ENCODE peak calls at places on chromosomes 13 and 19, in ten cellular contexts. D, G, O, T, Y, A, R, B, H and W are unnamed samples.

GRCh38 chr13:90014038-90014437 is 1333.4 kb upstream of the MIR17HG start:
- DNase-seq in O (no peak), H (no peak), R (no peak), G (no peak), T (no peak), Y (no peak), B (no peak), D (no peak), A (no peak), W (no peak)

GRCh38 chr13:21124853-21125252 is 51.5 kb downstream of the SKA3 start:
- DNase-seq in R (peak), A (no peak), H (peak), D (no peak), G (peak), T (peak), B (no peak), O (peak), Y (peak), W (no peak)

GRCh38 chr19:19057720-19058119 is 6.1 kb upstream of the SLC25A42 start:
- DNase-seq in G (no peak), B (no peak), O (no peak), A (no peak), T (no peak), R (no peak), H (no peak), Y (no peak), D (no peak), W (no peak)

GRCh38 chr13:43237616-43238015 is 214.2 kb downstream of the DNAJC15 start:
- DNase-seq in D (no peak), T (no peak), R (no peak), H (no peak), B (no peak), G (no peak), Y (no peak), A (no peak), O (no peak), W (no peak)

GRCh38 chr19:48619692-48620565 is 623 bp downstream of the SPHK2 start:
- DNase-seq in D (no peak), H (no peak), T (no peak), Y (peak), R (no peak), G (peak), O (no peak), A (no peak), B (no peak), W (no peak)

GRCh38 chr13:84917252-84917878 is 881.9 kb downstream of the SLITRK6 start:
- DNase-seq in B (no peak), R (no peak), H (peak), A (no peak), D (peak), G (peak), O (no peak), T (peak), Y (peak), W (no peak)

GRCh38 chr13:98184796-98185195 is 7.7 kb upstream of the RNF113B start:
- DNase-seq in R (peak), G (no peak), B (no peak), A (no peak), T (no peak), O (no peak), Y (peak), H (no peak), D (no peak), W (no peak)

GRCh38 chr19:44752816-44753618 is 4.5 kb downstream of the BCL3 start:
- DNase-seq in Y (peak), G (peak), B (peak), T (peak), H (no peak), O (no peak), A (peak), R (peak), D (peak), W (peak)

GRCh38 chr13:21846605-21847004 is 175.7 kb downstream of the FGF9 start:
- DNase-seq in O (no peak), H (no peak), R (no peak), A (no peak), B (no peak), T (no peak), Y (no peak), G (no peak), D (no peak), W (no peak)

GRCh38 chr13:79799049-79799448 is 318.1 kb downstream of the NDFIP2 start:
- DNase-seq in Y (peak), B (no peak), R (peak), H (no peak), D (no peak), A (no peak), T (no peak), G (no peak), O (no peak), W (no peak)

GRCh38 chr13:99955747-99956472 is 15.7 kb downstream of the ZIC5 start:
- DNase-seq in G (no peak), D (no peak), T (peak), B (no peak), O (no peak), Y (no peak), R (no peak), A (no peak), H (peak), W (no peak)

GRCh38 chr13:109844396-109844795 is 58.0 kb upstream of the IRS2 start:
- DNase-seq in O (no peak), B (no peak), R (no peak), D (no peak), H (no peak), G (peak), T (no peak), Y (peak), A (no peak), W (no peak)

GRCh38 chr13:30739646-30740642 is 4.6 kb downstream of the ALOX5AP start:
- DNase-seq in A (peak), R (peak), T (no peak), Y (peak), O (no peak), D (peak), H (no peak), G (peak), B (peak), W (no peak)

GRCh38 chr13:50131998-50132936 is 117.0 kb downstream of the KCNRG start:
- DNase-seq in R (no peak), T (no peak), G (no peak), Y (peak), H (no peak), O (no peak), D (no peak), B (no peak), A (no peak), W (no peak)

GRCh38 chr13:104461049-104461448 is 1394.8 kb upstream of the SLC10A2 start:
- DNase-seq in R (no peak), O (no peak), T (no peak), A (no peak), G (no peak), Y (no peak), B (no peak), H (no peak), D (no peak), W (no peak)

GRCh38 chr19:371501-372160 is 27.0 kb upstream of the MIER2 start:
- DNase-seq in Y (no peak), D (peak), B (no peak), A (no peak), R (no peak), G (no peak), T (peak), O (no peak), H (no peak), W (no peak)

GRCh38 chr13:113596321-113597200 is 12.0 kb downstream of the TFDP1 start:
- DNase-seq in G (no peak), A (no peak), Y (no peak), B (no peak), H (no peak), T (no peak), O (no peak), D (no peak), R (no peak), W (no peak)

GRCh38 chr19:15525291-15525690 is 17.0 kb downstream of the CYP4F22 start:
- DNase-seq in D (no peak), H (no peak), G (no peak), Y (no peak), T (no peak), A (no peak), B (no peak), O (no peak), R (no peak), W (no peak)

GRCh38 chr13:75788494-75788991 is 152.4 kb downstream of the LMO7 start:
- DNase-seq in D (no peak), B (peak), O (no peak), Y (peak), R (peak), A (no peak), G (peak), T (no peak), H (no peak), W (peak)

GRCh38 chr19:31882709-31883108 is 462.7 kb upstream of the ZNF507 start:
- DNase-seq in H (no peak), Y (no peak), B (no peak), T (no peak), R (no peak), G (no peak), O (no peak), A (no peak), D (no peak), W (no peak)

GRCh38 chr13:95128045-95128643 is 173.1 kb downstream of the ABCC4 start:
- DNase-seq in B (no peak), Y (no peak), H (no peak), R (peak), D (no peak), T (peak), G (no peak), O (no peak), A (no peak), W (no peak)

GRCh38 chr13:95154441-95154886 is 146.8 kb downstream of the ABCC4 start:
- DNase-seq in R (peak), G (peak), H (no peak), O (no peak), B (no peak), A (no peak), T (peak), Y (no peak), D (no peak), W (no peak)

GRCh38 chr13:53254495-53254894 is 225.9 kb downstream of the OLFM4 start:
- DNase-seq in B (no peak), G (no peak), O (no peak), D (no peak), R (no peak), H (no peak), T (no peak), A (no peak), Y (no peak), W (no peak)

GRCh38 chr19:12840091-12841079 is 2.1 kb downstream of the MAST1 start:
- DNase-seq in O (peak), D (peak), T (peak), H (peak), Y (peak), R (peak), A (peak), G (peak), B (no peak), W (no peak)

GRCh38 chr19:4448147-4448985 is 9.2 kb downstream of the UBXN6 start:
- DNase-seq in T (no peak), B (no peak), R (no peak), D (no peak), A (no peak), G (no peak), O (no peak), Y (no peak), H (no peak), W (no peak)

GRCh38 chr13:110208116-110208515 is 98.8 kb downstream of the COL4A1 start:
- DNase-seq in T (no peak), H (no peak), D (no peak), R (no peak), O (no peak), G (no peak), A (no peak), B (no peak), Y (no peak), W (no peak)

GRCh38 chr19:33665776-33666175 is 44.0 kb downstream of the CHST8 start:
- DNase-seq in B (no peak), D (no peak), T (no peak), A (no peak), H (no peak), Y (no peak), R (no peak), O (no peak), G (no peak), W (no peak)

GRCh38 chr19:46624958-46625661 is at the start of gene PTGIR:
- DNase-seq in G (peak), O (no peak), H (no peak), D (no peak), R (peak), T (peak), B (no peak), A (no peak), Y (peak), W (peak)

GRCh38 chr19:49744946-49745381 is 18.1 kb downstream of the TSKS start:
- DNase-seq in B (no peak), T (no peak), O (no peak), R (no peak), A (no peak), Y (no peak), D (no peak), H (no peak), G (no peak), W (no peak)

GRCh38 chr13:53191091-53191490 is 162.5 kb downstream of the OLFM4 start:
- DNase-seq in T (peak), Y (no peak), B (no peak), R (no peak), H (no peak), O (no peak), D (no peak), G (peak), A (no peak), W (no peak)